ENCODE peak calls at places on chromosomes 2 and 18, in six cellular contexts. M is IMR-90, V is uterus, E is transverse colon, I is right lobe of liver, X is A549. W is an unnamed sample.

GRCh38 chr18:70490008-70490933 is 201.4 kb downstream of the SOCS6 start:
- DNase-seq in I (no peak), E (peak), V (no peak), X (peak), M (peak), W (no peak)

GRCh38 chr2:234091432-234091879 is 41.0 kb downstream of the SPP2 start:
- DNase-seq in I (no peak), E (no peak), X (peak), V (no peak), M (no peak), W (no peak)

GRCh38 chr2:190698895-190699294 is 50.0 kb downstream of the NAB1 start:
- DNase-seq in V (no peak), I (no peak), E (no peak), M (peak), X (peak), W (no peak)

GRCh38 chr18:76262956-76263955 is 231.8 kb downstream of the ZNF516 start:
- DNase-seq in V (peak), X (no peak), I (no peak), M (no peak), E (no peak), W (no peak)

GRCh38 chr2:183078467-183079334 is at the start of gene DUSP19:
- DNase-seq in V (peak), X (peak), I (peak), E (peak), M (peak), W (peak)

GRCh38 chr18:24220318-24220688 is 81.4 kb downstream of the CABYR start:
- DNase-seq in I (no peak), X (no peak), E (no peak), M (no peak), V (no peak), W (no peak)

GRCh38 chr18:79988079-79988924 is at the start of gene TXNL4A:
- DNase-seq in I (peak), X (peak), E (peak), V (peak), M (peak), W (peak)

GRCh38 chr2:239109041-239109915 is 261.4 kb downstream of the TWIST2 start:
- DNase-seq in X (peak), V (no peak), E (peak), I (peak), M (peak), W (no peak)

GRCh38 chr18:50847192-50847591 is 27.4 kb upstream of the MRO start:
- DNase-seq in V (no peak), I (no peak), M (peak), E (no peak), X (peak), W (no peak)

GRCh38 chr18:44938396-44939036 is 257.8 kb downstream of the SETBP1 start:
- DNase-seq in I (no peak), M (no peak), X (no peak), V (no peak), E (peak), W (no peak)

GRCh38 chr2:240568678-240569522 is 616 bp downstream of the RNPEPL1 start:
- DNase-seq in E (peak), V (peak), X (peak), M (peak), I (peak), W (peak)

GRCh38 chr2:8582191-8582849 is 99.5 kb upstream of the ID2 start:
- DNase-seq in I (no peak), X (no peak), V (no peak), E (no peak), M (no peak), W (no peak)

GRCh38 chr2:222424729-222425671 is 657 bp downstream of the SGPP2 start:
- DNase-seq in X (no peak), M (no peak), V (no peak), I (peak), E (peak), W (peak)

GRCh38 chr2:225236769-225237323 is 162.7 kb upstream of the NYAP2 start:
- DNase-seq in E (no peak), V (no peak), I (no peak), X (no peak), M (no peak), W (no peak)

GRCh38 chr2:207121784-207122183 is 44.0 kb downstream of the KLF7 start:
- DNase-seq in M (peak), X (no peak), E (no peak), I (no peak), V (no peak), W (peak)

GRCh38 chr2:107473145-107473544 is 353.5 kb upstream of the RGPD4 start:
- DNase-seq in V (no peak), X (no peak), I (no peak), M (no peak), E (no peak), W (no peak)

GRCh38 chr2:7430869-7431641 is 513.8 kb downstream of the RNF144A start:
- DNase-seq in V (no peak), I (peak), E (peak), X (no peak), M (no peak), W (peak)

GRCh38 chr2:96798733-96799622 is 17.1 kb upstream of the CNNM3 start:
- DNase-seq in M (no peak), X (no peak), E (no peak), I (no peak), V (no peak), W (no peak)

GRCh38 chr2:96800762-96801463 is 15.2 kb upstream of the CNNM3 start:
- DNase-seq in E (peak), M (peak), I (peak), X (peak), V (peak), W (peak)

GRCh38 chr2:96801464-96802280 is 14.4 kb upstream of the CNNM3 start:
- DNase-seq in E (no peak), I (no peak), M (no peak), X (no peak), V (no peak), W (no peak)

GRCh38 chr2:96799623-96799935 is 16.5 kb upstream of the CNNM3 start:
- DNase-seq in V (no peak), M (no peak), E (no peak), X (no peak), I (no peak), W (no peak)

GRCh38 chr2:96800061-96800761 is 15.9 kb upstream of the CNNM3 start:
- DNase-seq in X (no peak), V (no peak), I (no peak), E (no peak), M (no peak), W (no peak)
- TF ChIP-seq POLR2A in X (no peak), V (no peak), I (no peak), E (no peak), M (no peak), W (no peak)

DNA sequence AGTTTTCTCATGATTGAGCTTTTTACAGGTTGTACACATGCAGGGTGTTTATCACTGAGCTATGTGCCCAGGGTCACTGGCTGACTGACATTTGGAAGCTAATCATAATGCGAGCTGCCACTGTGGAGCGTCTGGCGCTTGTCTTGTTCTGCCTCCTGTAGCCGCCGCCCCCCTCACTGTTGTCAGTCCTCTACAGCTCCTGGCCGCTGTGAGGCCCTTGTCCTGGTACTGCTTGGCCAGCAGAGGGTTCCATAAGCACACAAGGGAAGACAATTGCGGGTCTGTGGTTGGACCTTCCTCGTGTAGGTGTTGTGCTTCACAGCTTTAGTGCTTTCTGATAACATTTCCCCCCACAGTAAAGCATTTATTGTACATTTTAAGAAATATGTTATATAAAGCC is 105.6 kb upstream of the LDLRAD4 start:
- DNase-seq in X (peak), E (peak), I (no peak), M (peak), V (peak), W (peak)
- TF ChIP-seq CTCF in X (no peak), E (peak), I (peak), M (peak), V (peak), W (peak)

DNA sequence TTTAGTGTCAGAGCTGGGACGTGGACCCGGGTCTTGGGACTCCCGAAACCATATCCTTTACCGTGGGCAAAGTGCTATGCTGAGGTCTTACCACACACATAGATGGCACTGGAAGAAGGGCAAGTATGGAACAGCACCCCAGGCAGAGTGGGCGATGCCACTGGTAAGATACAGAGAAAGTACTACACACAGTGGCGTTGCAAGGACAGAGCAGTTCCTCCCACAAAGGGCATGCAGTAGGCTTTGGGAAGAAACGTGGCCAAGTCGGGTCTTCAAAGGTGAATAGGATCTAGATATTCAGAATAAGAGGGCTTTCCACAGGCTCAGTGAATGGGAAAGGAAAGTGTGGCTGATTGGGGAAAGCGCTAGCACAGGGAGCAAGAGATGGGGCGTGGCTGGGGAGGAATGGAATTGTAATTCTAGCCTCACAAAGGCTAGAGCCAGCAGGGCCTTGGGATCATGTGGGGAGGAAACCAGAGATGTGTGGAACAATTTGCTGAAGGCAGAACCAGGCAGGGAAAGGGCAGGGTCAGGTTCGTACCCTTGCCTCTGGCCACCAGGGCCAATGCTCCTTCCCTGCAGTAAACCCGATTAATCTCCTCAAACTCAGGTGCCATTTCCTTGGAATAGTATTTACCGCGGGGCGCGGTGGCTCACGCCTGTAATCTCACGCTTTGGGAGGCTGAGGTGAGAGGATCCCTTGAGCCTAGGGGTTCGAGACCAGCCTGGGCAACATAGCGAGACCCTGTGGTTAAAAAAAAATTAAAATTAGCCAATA is 36.0 kb downstream of the PCBP1 start:
- DNase-seq in I (no peak), E (peak), V (peak), M (peak), X (no peak), W (peak)
- TF ChIP-seq POLR2A in I (no peak), E (no peak), V (no peak), M (no peak), X (no peak), W (no peak)

DNA sequence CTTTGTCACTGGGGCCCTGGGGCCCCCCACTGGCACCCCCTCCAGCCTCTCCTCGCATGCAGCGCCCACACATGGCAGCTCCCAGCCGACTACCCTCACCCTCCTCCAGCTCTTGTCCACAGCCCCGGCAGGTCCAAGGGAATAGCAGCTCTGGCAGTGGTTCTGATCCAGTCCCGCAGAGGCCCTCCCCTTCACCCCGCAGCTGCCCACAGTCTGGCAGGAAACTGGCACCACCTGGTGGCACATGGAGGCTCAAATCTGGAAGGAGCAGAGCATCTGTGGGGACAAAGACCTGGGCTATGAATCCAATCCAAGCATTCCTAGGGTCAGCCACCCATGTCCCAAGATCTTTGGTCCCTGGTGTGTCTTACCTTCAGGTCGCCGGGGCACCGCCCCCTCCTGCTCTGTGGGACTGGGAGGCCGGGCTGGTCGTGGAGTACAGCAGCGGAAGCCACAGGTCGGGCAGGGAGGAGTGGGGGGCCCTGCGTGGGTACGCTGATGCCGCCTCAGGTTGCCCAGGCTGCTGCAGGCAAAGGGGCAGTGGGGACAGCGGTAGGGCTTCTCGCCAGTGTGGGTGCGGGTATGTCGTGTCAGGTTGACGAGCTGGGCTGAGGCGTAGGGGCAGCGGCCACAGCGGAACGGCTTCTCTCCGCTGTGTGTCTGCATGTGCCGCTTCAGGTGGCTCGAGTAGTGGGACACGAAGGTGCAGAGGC is 2.3 kb downstream of the ZNF513 start:
- DNase-seq in X (peak), M (no peak), E (no peak), I (no peak), V (no peak), W (no peak)
- TF ChIP-seq CTCF in X (peak), M (peak), E (no peak), I (peak), V (no peak), W (no peak)

GRCh38 chr2:197034292-197034691 is 107.8 kb upstream of the PGAP1 start:
- DNase-seq in M (no peak), V (no peak), X (no peak), I (no peak), E (no peak), W (no peak)
- TF ChIP-seq POLR2A in M (no peak), V (no peak), X (no peak), I (no peak), E (no peak), W (no peak)

DNA sequence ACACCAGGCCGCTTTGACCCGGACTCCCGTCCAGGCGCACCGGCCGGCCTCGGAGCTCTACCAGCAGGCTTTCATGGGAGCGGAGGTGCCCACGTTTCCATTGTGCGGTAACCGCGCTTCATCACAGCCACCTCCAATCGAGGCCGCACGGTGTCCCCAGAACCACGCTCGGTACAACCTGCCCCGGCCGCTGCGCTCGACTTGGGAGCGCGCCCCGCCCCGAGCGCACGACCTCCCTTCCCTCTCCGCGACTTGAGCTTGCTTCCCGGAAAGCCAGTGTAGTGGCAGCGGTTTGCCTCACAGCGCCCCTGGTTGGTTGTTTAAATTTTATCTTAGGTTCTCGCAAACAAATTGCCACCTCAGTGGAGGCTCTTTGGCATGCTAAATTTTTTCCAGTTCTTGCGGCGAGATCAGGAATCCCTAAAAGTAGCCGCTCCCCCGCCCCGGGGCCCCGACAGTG is 329 bp upstream of the CYP1B1 start:
- DNase-seq in V (peak), I (peak), X (peak), E (peak), M (peak), W (peak)
- TF ChIP-seq CTCF in V (no peak), I (no peak), X (no peak), E (no peak), M (peak), W (peak)

GRCh38 chr2:127048618-127048935 is 58.4 kb downstream of the BIN1 start:
- DNase-seq in V (no peak), X (no peak), M (no peak), I (no peak), E (no peak), W (peak)

GRCh38 chr2:127046579-127046978 is 60.4 kb downstream of the BIN1 start:
- DNase-seq in I (no peak), V (no peak), X (no peak), M (no peak), E (no peak), W (peak)

GRCh38 chr2:127047054-127047453 is 59.9 kb downstream of the BIN1 start:
- DNase-seq in M (no peak), E (no peak), V (no peak), I (no peak), X (no peak), W (peak)

GRCh38 chr2:127048969-127049897 is 57.7 kb downstream of the BIN1 start:
- DNase-seq in E (no peak), I (no peak), X (no peak), V (peak), M (no peak), W (no peak)

GRCh38 chr2:127047716-127048617 is 59.0 kb downstream of the BIN1 start:
- DNase-seq in E (no peak), X (no peak), M (no peak), I (no peak), V (no peak), W (peak)
- TF ChIP-seq POLR2A in E (no peak), X (no peak), M (no peak), I (no peak), V (no peak), W (no peak)

DNA sequence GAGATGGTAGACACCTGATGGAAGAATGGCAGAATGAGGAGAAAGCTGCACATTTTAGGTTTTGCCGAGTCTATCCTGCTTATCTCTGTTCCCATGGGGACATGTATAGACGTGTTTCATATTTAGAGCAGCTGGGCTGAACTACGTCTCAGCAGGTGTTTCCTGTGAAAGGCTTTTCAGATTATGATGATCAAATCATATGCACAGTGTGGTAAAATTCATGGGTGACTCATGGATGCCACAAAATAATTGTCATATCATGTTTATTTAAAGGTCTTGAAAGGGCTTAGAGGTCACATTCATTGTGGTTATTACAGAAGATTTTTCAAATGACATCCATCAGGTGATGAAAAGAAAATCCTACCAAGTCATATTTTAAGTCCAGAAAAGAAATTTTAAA is 90.5 kb downstream of the ICOS start:
- DNase-seq in M (peak), V (no peak), X (no peak), I (no peak), E (no peak), W (no peak)
- TF ChIP-seq CTCF in M (no peak), V (no peak), X (no peak), I (no peak), E (no peak), W (no peak)